ENCODE peak calls at places on chromosomes 2 and 18, in seven cellular contexts. One of them, this sample, is unnamed.

GRCh38 chr2:174158003-174158402 is 90.3 kb downstream of the OLA1 start:
- DNase-seq in midbrain: peak; percentile 10
- DNase-seq in A549: peak; percentile 66
- DNase-seq in psoas muscle: no peak
- DNase-seq in GDM1: no peak
- DNase-seq in neural progenitor cell: peak; percentile 67
- DNase-seq in T follicular helper cell: no peak
- DNase-seq in this sample: peak; percentile 33

GRCh38 chr2:237603718-237604362 is 13.3 kb upstream of the RAB17 start:
- DNase-seq in midbrain: peak; percentile 34
- DNase-seq in T follicular helper cell: peak; percentile 54
- DNase-seq in neural progenitor cell: peak; percentile 44
- DNase-seq in A549: no peak
- DNase-seq in psoas muscle: no peak
- DNase-seq in GDM1: peak; percentile 75
- DNase-seq in this sample: peak; percentile 98

GRCh38 chr2:77028032-77028600 is 494.1 kb downstream of the LRRTM4 start:
- DNase-seq in midbrain: no peak
- DNase-seq in T follicular helper cell: no peak
- DNase-seq in psoas muscle: no peak
- DNase-seq in GDM1: no peak
- DNase-seq in A549: no peak
- DNase-seq in neural progenitor cell: no peak
- DNase-seq in this sample: no peak

GRCh38 chr2:26691140-26691539 is 1.4 kb upstream of the KCNK3 start:
- DNase-seq in A549: no peak
- DNase-seq in GDM1: no peak
- DNase-seq in T follicular helper cell: no peak
- DNase-seq in neural progenitor cell: no peak
- DNase-seq in midbrain: no peak
- DNase-seq in psoas muscle: no peak
- DNase-seq in this sample: no peak

GRCh38 chr18:23092121-23092520 is 43.2 kb upstream of the CABLES1 start:
- DNase-seq in T follicular helper cell: no peak
- DNase-seq in neural progenitor cell: no peak
- DNase-seq in midbrain: no peak
- DNase-seq in psoas muscle: no peak
- DNase-seq in A549: no peak
- DNase-seq in GDM1: no peak
- DNase-seq in this sample: no peak

GRCh38 chr2:42974697-42975357 is 182.4 kb upstream of the HAAO start:
- DNase-seq in T follicular helper cell: peak; percentile 36
- DNase-seq in A549: peak; percentile 58
- DNase-seq in neural progenitor cell: peak; percentile 84
- DNase-seq in psoas muscle: peak; percentile 90
- DNase-seq in midbrain: peak; percentile 65
- DNase-seq in GDM1: peak; percentile 45
- DNase-seq in this sample: no peak

GRCh38 chr2:120863661-120864320 is 128.1 kb downstream of the GLI2 start:
- DNase-seq in midbrain: no peak
- DNase-seq in T follicular helper cell: no peak
- DNase-seq in A549: peak; percentile 72
- DNase-seq in neural progenitor cell: no peak
- DNase-seq in psoas muscle: peak; percentile 58
- DNase-seq in GDM1: no peak
- DNase-seq in this sample: no peak

GRCh38 chr2:20496069-20496468 is 49.2 kb downstream of the RHOB start:
- DNase-seq in psoas muscle: peak; percentile 86
- DNase-seq in midbrain: no peak
- DNase-seq in T follicular helper cell: no peak
- DNase-seq in GDM1: no peak
- DNase-seq in neural progenitor cell: no peak
- DNase-seq in A549: peak; percentile 40
- DNase-seq in this sample: no peak

GRCh38 chr2:46074501-46074900 is 222.7 kb upstream of the EPAS1 start:
- DNase-seq in T follicular helper cell: no peak
- DNase-seq in midbrain: no peak
- DNase-seq in neural progenitor cell: no peak
- DNase-seq in GDM1: no peak
- DNase-seq in A549: no peak
- DNase-seq in psoas muscle: no peak
- DNase-seq in this sample: no peak

GRCh38 chr2:28356095-28356911 is 36.4 kb upstream of the FOSL2 start:
- DNase-seq in T follicular helper cell: no peak
- DNase-seq in GDM1: peak; percentile 60
- DNase-seq in A549: no peak
- DNase-seq in midbrain: peak; percentile 32
- DNase-seq in neural progenitor cell: peak; percentile 40
- DNase-seq in psoas muscle: peak; percentile 96
- DNase-seq in this sample: no peak

GRCh38 chr18:35490894-35491688 is 6.7 kb downstream of the INO80C start:
- DNase-seq in A549: no peak
- DNase-seq in T follicular helper cell: no peak
- DNase-seq in psoas muscle: no peak
- DNase-seq in midbrain: no peak
- DNase-seq in GDM1: no peak
- DNase-seq in neural progenitor cell: peak; percentile 17
- DNase-seq in this sample: no peak

GRCh38 chr2:181304011-181304844 is 153.0 kb upstream of the ITGA4 start:
- DNase-seq in T follicular helper cell: no peak
- DNase-seq in A549: no peak
- DNase-seq in psoas muscle: no peak
- DNase-seq in neural progenitor cell: no peak
- DNase-seq in GDM1: peak; percentile 58
- DNase-seq in midbrain: no peak
- DNase-seq in this sample: no peak

GRCh38 chr2:8666581-8666980 is 15.3 kb upstream of the ID2 start:
- DNase-seq in midbrain: no peak
- DNase-seq in T follicular helper cell: no peak
- DNase-seq in neural progenitor cell: no peak
- DNase-seq in psoas muscle: no peak
- DNase-seq in GDM1: no peak
- DNase-seq in A549: no peak
- DNase-seq in this sample: no peak

GRCh38 chr2:53381271-53381670 is 386.3 kb upstream of the CHAC2 start:
- DNase-seq in midbrain: no peak
- DNase-seq in A549: no peak
- DNase-seq in psoas muscle: no peak
- DNase-seq in GDM1: no peak
- DNase-seq in T follicular helper cell: no peak
- DNase-seq in neural progenitor cell: no peak
- DNase-seq in this sample: no peak

GRCh38 chr2:198135481-198135934 is 331.1 kb downstream of the PLCL1 start:
- DNase-seq in psoas muscle: no peak
- DNase-seq in midbrain: no peak
- DNase-seq in neural progenitor cell: no peak
- DNase-seq in T follicular helper cell: no peak
- DNase-seq in A549: no peak
- DNase-seq in GDM1: no peak
- DNase-seq in this sample: no peak

GRCh38 chr18:494602-494983 is 5.9 kb downstream of the COLEC12 start:
- DNase-seq in neural progenitor cell: no peak
- DNase-seq in GDM1: no peak
- DNase-seq in A549: no peak
- DNase-seq in T follicular helper cell: no peak
- DNase-seq in psoas muscle: no peak
- DNase-seq in midbrain: no peak
- DNase-seq in this sample: no peak

GRCh38 chr2:237268004-237268708 is 145.8 kb downstream of the COL6A3 start:
- DNase-seq in neural progenitor cell: no peak
- DNase-seq in GDM1: no peak
- DNase-seq in psoas muscle: no peak
- DNase-seq in T follicular helper cell: no peak
- DNase-seq in midbrain: no peak
- DNase-seq in A549: no peak
- DNase-seq in this sample: no peak

GRCh38 chr2:56534321-56534720 is 350.5 kb downstream of the CCDC85A start:
- DNase-seq in midbrain: no peak
- DNase-seq in neural progenitor cell: no peak
- DNase-seq in A549: no peak
- DNase-seq in psoas muscle: no peak
- DNase-seq in GDM1: no peak
- DNase-seq in T follicular helper cell: no peak
- DNase-seq in this sample: no peak

GRCh38 chr2:118971245-118972122 is 29.5 kb downstream of the MARCO start:
- DNase-seq in T follicular helper cell: no peak
- DNase-seq in midbrain: no peak
- DNase-seq in GDM1: no peak
- DNase-seq in psoas muscle: no peak
- DNase-seq in A549: no peak
- DNase-seq in neural progenitor cell: no peak
- DNase-seq in this sample: no peak

GRCh38 chr2:99879481-99879880 is 262.9 kb downstream of the AFF3 start:
- DNase-seq in A549: no peak
- DNase-seq in midbrain: no peak
- DNase-seq in psoas muscle: no peak
- DNase-seq in GDM1: no peak
- DNase-seq in T follicular helper cell: no peak
- DNase-seq in neural progenitor cell: no peak
- DNase-seq in this sample: no peak

GRCh38 chr2:231482806-231483391 is 18.6 kb upstream of the NCL start:
- DNase-seq in psoas muscle: peak; percentile 88
- DNase-seq in midbrain: peak; percentile 65
- DNase-seq in GDM1: peak; percentile 34
- DNase-seq in T follicular helper cell: peak; percentile 44
- DNase-seq in neural progenitor cell: peak; percentile 75
- DNase-seq in A549: peak; percentile 87
- DNase-seq in this sample: no peak

GRCh38 chr2:237281900-237282306 is 132.1 kb downstream of the COL6A3 start:
- DNase-seq in midbrain: no peak
- DNase-seq in A549: no peak
- DNase-seq in psoas muscle: no peak
- DNase-seq in GDM1: no peak
- DNase-seq in neural progenitor cell: no peak
- DNase-seq in T follicular helper cell: no peak
- DNase-seq in this sample: no peak

GRCh38 chr2:225894240-225894980 is 494.9 kb downstream of the NYAP2 start:
- DNase-seq in midbrain: no peak
- DNase-seq in psoas muscle: no peak
- DNase-seq in neural progenitor cell: no peak
- DNase-seq in T follicular helper cell: no peak
- DNase-seq in GDM1: no peak
- DNase-seq in A549: peak; percentile 7
- DNase-seq in this sample: no peak

GRCh38 chr2:159890945-159891588 is 93.1 kb upstream of the CD302 start:
- DNase-seq in midbrain: no peak
- DNase-seq in GDM1: no peak
- DNase-seq in A549: no peak
- DNase-seq in T follicular helper cell: no peak
- DNase-seq in neural progenitor cell: no peak
- DNase-seq in psoas muscle: no peak
- DNase-seq in this sample: no peak

GRCh38 chr18:12726774-12727550 is 24.1 kb downstream of the PSMG2 start:
- DNase-seq in psoas muscle: no peak
- DNase-seq in midbrain: peak; percentile 87
- DNase-seq in neural progenitor cell: peak; percentile 84
- DNase-seq in A549: peak; percentile 50
- DNase-seq in GDM1: peak; percentile 34
- DNase-seq in T follicular helper cell: peak; percentile 51
- DNase-seq in this sample: no peak

GRCh38 chr2:119174216-119174992 is 15.9 kb upstream of the C1QL2 start:
- DNase-seq in neural progenitor cell: peak; percentile 66
- DNase-seq in T follicular helper cell: peak; percentile 14
- DNase-seq in A549: peak; percentile 41
- DNase-seq in psoas muscle: no peak
- DNase-seq in GDM1: no peak
- DNase-seq in midbrain: peak; percentile 26
- DNase-seq in this sample: no peak

This sample was measured in glomerular endothelial cell.